ENCODE peak calls at places on chromosomes 7 and 10, in four cellular contexts. F is GM12878, D is HepG2, M is K562. O is an unnamed sample.

GRCh38 chr10:75538144-75538543 is 106.7 kb downstream of the LRMDA start:
- DNase-seq in F (no peak), D (no peak), M (no peak), O (no peak)

GRCh38 chr7:112414855-112415490 is 35.3 kb upstream of the IFRD1 start:
- DNase-seq in F (no peak), D (peak), M (peak), O (peak)

GRCh38 chr7:132785861-132786260 is 209.6 kb upstream of the PLXNA4 start:
- DNase-seq in F (no peak), D (no peak), M (no peak), O (no peak)

GRCh38 chr10:114346176-114347031 is 57.9 kb downstream of the AFAP1L2 start:
- DNase-seq in F (no peak), D (no peak), M (no peak), O (no peak)

GRCh38 chr10:88047589-88047988 is 184.2 kb downstream of the PTEN start:
- DNase-seq in F (no peak), D (no peak), M (no peak), O (no peak)

GRCh38 chr7:105769951-105770628 is 106.3 kb downstream of the ATXN7L1 start:
- DNase-seq in F (no peak), D (no peak), M (peak), O (peak)

GRCh38 chr10:96263173-96263572 is 8.2 kb downstream of the BLNK start:
- DNase-seq in F (no peak), D (no peak), M (no peak), O (no peak)

GRCh38 chr7:85041599-85042216 is 145.1 kb downstream of the SEMA3D start:
- DNase-seq in F (peak), D (peak), M (peak), O (peak)

GRCh38 chr10:95315509-95315908 is 24.7 kb upstream of the PDLIM1 start:
- DNase-seq in F (no peak), D (no peak), M (no peak), O (no peak)

GRCh38 chr7:134254311-134254710 is 62.4 kb downstream of the SLC35B4 start:
- DNase-seq in F (no peak), D (no peak), M (peak), O (peak)
- TF ChIP-seq CHD2 in F (no peak), D (no peak), M (no peak), O (no peak)

GRCh38 chr7:30626984-30627383 is 32.3 kb downstream of the GARS1 start:
- DNase-seq in F (no peak), D (no peak), M (no peak), O (no peak)

GRCh38 chr7:30630986-30631385 is 36.3 kb downstream of the GARS1 start:
- DNase-seq in F (no peak), D (no peak), M (no peak), O (no peak)

DNA sequence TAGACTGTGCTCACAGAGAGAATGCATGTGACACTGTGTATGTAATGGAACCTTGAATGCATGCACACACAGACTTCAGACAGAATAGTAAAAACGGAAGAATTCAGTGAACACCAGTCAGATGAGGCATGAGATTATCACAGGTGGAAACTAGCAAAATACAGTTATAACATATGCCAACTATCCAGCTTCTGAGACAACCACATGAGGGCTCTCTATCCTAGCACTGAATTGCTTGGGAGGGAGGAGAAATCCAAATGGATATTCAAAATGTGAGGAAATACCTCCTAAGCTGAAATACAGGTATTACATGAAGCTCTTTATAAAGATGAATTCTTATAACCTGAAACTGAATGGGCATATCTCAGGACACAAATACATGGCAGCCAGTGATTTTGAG is 30.6 kb downstream of the GARS1 start:
- DNase-seq in F (no peak), D (no peak), M (no peak), O (no peak)
- TF ChIP-seq POLR2AphosphoS2 in F (no peak), D (no peak), M (peak), O (no peak)

DNA sequence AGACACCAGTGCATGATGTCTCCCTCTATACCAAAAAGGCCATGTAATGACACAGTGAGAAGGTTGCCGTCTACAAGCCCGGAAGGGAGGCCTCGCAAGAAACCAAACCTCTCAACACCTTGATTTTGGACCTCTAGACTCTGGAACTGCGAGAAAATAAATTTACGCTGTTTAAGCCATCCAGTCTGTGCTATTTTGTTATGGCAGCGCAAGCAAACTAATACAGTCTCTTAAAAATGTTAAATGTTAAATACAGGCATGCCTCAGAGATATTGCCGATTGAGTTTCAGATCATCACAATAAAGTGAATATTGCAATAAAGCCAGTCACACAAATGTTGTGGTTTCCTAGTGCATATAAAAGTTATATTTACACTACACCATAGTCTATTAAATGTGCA is 5.0 kb upstream of the MINDY3 start:
- DNase-seq in F (no peak), D (no peak), M (no peak), O (no peak)
- TF ChIP-seq RFX5 in F (no peak), D (no peak), M (no peak), O (no peak)

GRCh38 chr10:69769395-69769989 is 32.2 kb upstream of the COL13A1 start:
- DNase-seq in F (no peak), D (no peak), M (no peak), O (peak)
- TF ChIP-seq CHD2 in F (no peak), D (no peak), M (no peak), O (no peak)

GRCh38 chr7:158740013-158740656 is 35.5 kb upstream of the NCAPG2 start:
- DNase-seq in F (no peak), D (no peak), M (peak), O (no peak)
- TF ChIP-seq POLR2AphosphoS2 in F (no peak), D (no peak), M (no peak), O (no peak)

DNA sequence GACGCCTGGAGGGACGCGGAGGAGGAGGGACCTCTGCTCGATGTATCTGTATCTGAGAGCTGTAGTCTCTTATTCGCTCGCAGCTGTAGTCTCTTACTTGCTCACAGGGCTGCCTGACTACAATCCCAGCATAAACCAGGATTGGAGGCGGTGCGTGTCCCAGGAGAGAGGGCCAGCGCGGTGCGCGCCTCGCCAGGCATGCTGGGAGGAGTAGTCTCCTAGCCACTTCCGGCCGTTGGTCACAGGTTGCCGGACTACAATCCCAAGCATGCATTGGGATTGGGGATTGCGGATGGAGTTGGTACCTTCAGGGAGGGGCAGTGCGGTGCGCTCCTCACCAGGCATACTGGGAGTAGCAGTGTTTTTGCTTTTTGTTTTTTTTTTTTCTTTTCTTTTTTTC is 421.7 kb upstream of the NUPR2 start:
- DNase-seq in F (no peak), D (no peak), M (no peak), O (no peak)
- TF ChIP-seq RFX5 in F (no peak), D (no peak), M (no peak), O (no peak)

GRCh38 chr10:98397089-98397600 is 17.8 kb downstream of the PYROXD2 start:
- DNase-seq in F (no peak), D (no peak), M (no peak), O (no peak)

GRCh38 chr10:98391065-98391464 is 23.9 kb downstream of the PYROXD2 start:
- DNase-seq in F (no peak), D (no peak), M (no peak), O (no peak)

GRCh38 chr10:98391578-98391991 is 23.4 kb downstream of the PYROXD2 start:
- DNase-seq in F (no peak), D (no peak), M (no peak), O (no peak)

GRCh38 chr10:98396096-98397053 is 18.6 kb downstream of the PYROXD2 start:
- DNase-seq in F (no peak), D (no peak), M (no peak), O (no peak)

DNA sequence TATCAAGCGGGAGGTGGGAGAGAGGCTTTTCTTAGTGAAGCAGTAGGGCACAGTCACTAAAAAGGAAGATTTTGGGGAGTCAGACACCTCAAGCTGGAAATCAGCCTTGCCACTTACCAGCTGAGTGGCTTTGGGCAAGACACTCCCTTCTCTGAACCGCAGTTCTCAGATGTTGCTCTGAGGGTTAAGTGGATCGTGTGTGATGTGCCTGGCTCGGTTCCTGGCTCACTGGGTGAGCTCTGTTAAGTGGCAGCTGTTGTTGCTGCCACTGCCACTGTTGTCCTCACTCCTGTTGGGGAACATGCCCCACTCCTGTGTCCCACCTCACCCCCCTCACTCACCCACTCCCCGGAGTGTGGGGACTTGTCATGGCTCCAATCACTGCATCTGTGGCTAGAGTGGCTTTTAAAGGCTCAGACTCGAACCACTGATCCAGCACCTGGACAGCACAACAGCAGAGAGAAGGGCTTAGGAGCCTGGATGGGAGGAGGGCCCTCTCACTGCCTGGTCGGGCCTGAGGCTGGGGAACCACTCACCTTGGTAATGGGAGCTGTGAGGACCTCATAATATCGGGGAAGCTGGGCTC is 20.0 kb downstream of the PYROXD2 start:
- DNase-seq in F (no peak), D (no peak), M (no peak), O (no peak)
- TF ChIP-seq CHD2 in F (no peak), D (no peak), M (no peak), O (no peak)

DNA sequence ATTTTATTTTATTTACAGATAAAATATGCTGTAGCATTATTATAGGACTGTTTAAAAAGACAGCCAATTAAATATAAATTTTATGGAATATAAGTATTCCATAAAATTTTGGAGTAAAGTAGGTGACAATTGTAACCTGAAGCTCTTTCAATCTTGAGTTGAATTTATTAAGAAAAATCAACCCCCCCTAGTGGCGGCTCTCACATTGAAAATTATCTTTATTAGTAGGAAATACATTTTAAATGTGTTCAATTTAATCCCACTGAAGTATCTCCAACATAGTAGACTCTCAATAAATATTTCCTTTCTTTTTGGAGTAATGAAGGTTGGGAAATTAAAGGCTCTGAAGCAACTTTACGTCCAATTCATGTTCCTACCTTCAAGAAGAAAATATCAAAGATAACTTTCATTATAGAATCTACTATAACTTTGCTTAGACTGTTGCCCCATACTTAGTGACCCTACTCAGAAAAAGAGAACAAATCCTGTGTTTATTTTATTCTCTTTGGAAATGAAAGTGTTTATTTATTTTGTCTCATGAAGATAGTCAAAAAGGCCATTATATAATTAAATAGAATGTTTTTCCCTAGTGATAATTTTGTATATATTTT is 3.1 kb downstream of the AHR start:
- DNase-seq in F (no peak), D (no peak), M (peak), O (no peak)
- TF ChIP-seq POLR2AphosphoS2 in F (no peak), D (no peak), M (no peak), O (no peak)

O was measured in A549.